ENCODE peak calls at places on chromosomes 5 and 9, in eight cellular contexts. One of them, this sample, is unnamed.

GRCh38 chr9:116204252-116204882 is 50.8 kb downstream of the PAPPA start:
- DNase-seq in CD8-positive, alpha-beta T cell: no peak
- DNase-seq in omental fat pad: no peak
- DNase-seq in B cell: no peak
- DNase-seq in fibroblast of lung: no peak
- DNase-seq in mammary epithelial cell: no peak
- DNase-seq in mesothelial cell of epicardium: no peak
- DNase-seq in body of pancreas: no peak
- DNase-seq in this sample: no peak

GRCh38 chr9:104078596-104078995 is 15.5 kb upstream of the SMC2 start:
- DNase-seq in CD8-positive, alpha-beta T cell: no peak
- DNase-seq in omental fat pad: no peak
- DNase-seq in B cell: no peak
- DNase-seq in fibroblast of lung: no peak
- DNase-seq in mammary epithelial cell: no peak
- DNase-seq in mesothelial cell of epicardium: no peak
- DNase-seq in body of pancreas: no peak
- DNase-seq in this sample: no peak

GRCh38 chr5:111641533-111642230 is 115.3 kb downstream of the NREP start:
- DNase-seq in CD8-positive, alpha-beta T cell: no peak
- DNase-seq in omental fat pad: no peak
- DNase-seq in B cell: no peak
- DNase-seq in fibroblast of lung: peak
- DNase-seq in mammary epithelial cell: peak
- DNase-seq in mesothelial cell of epicardium: no peak
- DNase-seq in body of pancreas: no peak
- DNase-seq in this sample: peak

GRCh38 chr5:130141689-130142320 is 237.5 kb downstream of the CHSY3 start:
- DNase-seq in CD8-positive, alpha-beta T cell: no peak
- DNase-seq in omental fat pad: no peak
- DNase-seq in B cell: no peak
- DNase-seq in fibroblast of lung: peak
- DNase-seq in mammary epithelial cell: peak
- DNase-seq in mesothelial cell of epicardium: no peak
- DNase-seq in body of pancreas: no peak
- DNase-seq in this sample: peak

GRCh38 chr5:103234239-103234975 is 24.2 kb upstream of the MACIR start:
- DNase-seq in CD8-positive, alpha-beta T cell: no peak
- DNase-seq in omental fat pad: no peak
- DNase-seq in B cell: no peak
- DNase-seq in fibroblast of lung: peak
- DNase-seq in mammary epithelial cell: no peak
- DNase-seq in mesothelial cell of epicardium: no peak
- DNase-seq in body of pancreas: no peak
- DNase-seq in this sample: no peak

GRCh38 chr9:36092509-36093215 is 43.9 kb upstream of the GLIPR2 start:
- DNase-seq in CD8-positive, alpha-beta T cell: peak
- DNase-seq in omental fat pad: no peak
- DNase-seq in B cell: peak
- DNase-seq in fibroblast of lung: no peak
- DNase-seq in mammary epithelial cell: no peak
- DNase-seq in mesothelial cell of epicardium: no peak
- DNase-seq in body of pancreas: no peak
- DNase-seq in this sample: no peak

GRCh38 chr9:116377179-116377790 is 223.7 kb downstream of the PAPPA start:
- DNase-seq in CD8-positive, alpha-beta T cell: no peak
- DNase-seq in omental fat pad: no peak
- DNase-seq in B cell: no peak
- DNase-seq in fibroblast of lung: peak
- DNase-seq in mammary epithelial cell: peak
- DNase-seq in mesothelial cell of epicardium: no peak
- DNase-seq in body of pancreas: no peak
- DNase-seq in this sample: peak

GRCh38 chr5:62144395-62145022 is 161.5 kb upstream of the KIF2A start:
- DNase-seq in CD8-positive, alpha-beta T cell: no peak
- DNase-seq in omental fat pad: no peak
- DNase-seq in B cell: no peak
- DNase-seq in fibroblast of lung: peak
- DNase-seq in mammary epithelial cell: peak
- DNase-seq in mesothelial cell of epicardium: no peak
- DNase-seq in body of pancreas: peak
- DNase-seq in this sample: peak

GRCh38 chr9:34279431-34279830 is 49.6 kb downstream of the KIF24 start:
- DNase-seq in CD8-positive, alpha-beta T cell: no peak
- DNase-seq in omental fat pad: no peak
- DNase-seq in B cell: no peak
- DNase-seq in fibroblast of lung: no peak
- DNase-seq in mammary epithelial cell: peak
- DNase-seq in mesothelial cell of epicardium: no peak
- DNase-seq in body of pancreas: no peak
- DNase-seq in this sample: peak

GRCh38 chr5:145350501-145350900 is 484.6 kb downstream of the PRELID2 start:
- DNase-seq in CD8-positive, alpha-beta T cell: no peak
- DNase-seq in omental fat pad: no peak
- DNase-seq in B cell: no peak
- DNase-seq in fibroblast of lung: peak
- DNase-seq in mammary epithelial cell: peak
- DNase-seq in mesothelial cell of epicardium: no peak
- DNase-seq in body of pancreas: no peak
- DNase-seq in this sample: peak

GRCh38 chr5:145345883-145346282 is 489.3 kb downstream of the PRELID2 start:
- DNase-seq in CD8-positive, alpha-beta T cell: no peak
- DNase-seq in omental fat pad: no peak
- DNase-seq in B cell: no peak
- DNase-seq in fibroblast of lung: no peak
- DNase-seq in mammary epithelial cell: no peak
- DNase-seq in mesothelial cell of epicardium: no peak
- DNase-seq in body of pancreas: no peak
- DNase-seq in this sample: no peak

GRCh38 chr5:145341842-145342241 is 493.3 kb downstream of the PRELID2 start:
- DNase-seq in CD8-positive, alpha-beta T cell: no peak
- DNase-seq in omental fat pad: no peak
- DNase-seq in B cell: no peak
- DNase-seq in fibroblast of lung: no peak
- DNase-seq in mammary epithelial cell: peak
- DNase-seq in mesothelial cell of epicardium: no peak
- DNase-seq in body of pancreas: no peak
- DNase-seq in this sample: peak

GRCh38 chr5:145347026-145347616 is 488.0 kb downstream of the PRELID2 start:
- DNase-seq in CD8-positive, alpha-beta T cell: no peak
- DNase-seq in omental fat pad: no peak
- DNase-seq in B cell: no peak
- DNase-seq in fibroblast of lung: peak
- DNase-seq in mammary epithelial cell: peak
- DNase-seq in mesothelial cell of epicardium: no peak
- DNase-seq in body of pancreas: peak
- DNase-seq in this sample: peak
- TF ChIP-seq CTCF in CD8-positive, alpha-beta T cell: no peak
- TF ChIP-seq CTCF in omental fat pad: no peak
- TF ChIP-seq CTCF in B cell: no peak
- TF ChIP-seq CTCF in fibroblast of lung: peak
- TF ChIP-seq CTCF in mammary epithelial cell: peak
- TF ChIP-seq CTCF in mesothelial cell of epicardium: no peak
- TF ChIP-seq CTCF in body of pancreas: peak
- TF ChIP-seq CTCF in this sample: peak

DNA sequence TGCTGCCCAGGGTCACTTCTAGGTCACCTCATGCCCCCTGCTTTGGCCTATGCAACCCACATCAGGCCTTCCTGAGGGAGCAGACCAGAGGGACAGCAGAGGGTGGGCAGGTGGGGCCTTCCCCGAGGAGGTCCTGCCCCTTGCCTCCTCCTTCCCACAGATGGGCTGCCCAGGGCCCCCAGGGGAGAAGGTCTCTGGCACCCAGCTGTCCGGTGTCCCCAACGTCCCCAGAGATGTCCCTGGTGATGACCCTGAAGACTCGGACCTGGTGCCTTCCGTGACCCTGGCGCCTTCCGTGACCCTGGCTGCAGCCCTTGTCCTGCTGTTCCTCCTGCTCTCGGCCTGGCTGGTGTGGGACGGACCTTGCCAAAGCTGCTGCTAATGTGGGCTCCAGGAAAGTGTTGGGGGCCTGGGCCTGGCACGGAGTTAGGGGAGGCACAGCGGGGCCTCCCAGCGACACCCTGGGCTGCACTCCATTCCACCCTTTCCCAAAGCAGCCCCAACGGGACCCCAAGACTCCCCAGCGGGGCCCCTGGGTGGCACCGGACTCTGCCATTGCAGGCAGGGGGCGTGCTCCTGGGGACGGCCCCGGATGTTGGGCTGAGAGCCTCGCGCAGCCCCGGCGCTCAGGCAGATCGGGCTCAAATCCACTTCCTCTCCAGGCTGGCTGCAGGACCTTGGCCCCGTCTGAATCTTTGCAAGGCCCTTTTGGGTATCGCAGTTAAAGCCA is 6.8 kb upstream of the SLC2A6 start:
- DNase-seq in CD8-positive, alpha-beta T cell: no peak
- DNase-seq in omental fat pad: no peak
- DNase-seq in B cell: peak
- DNase-seq in fibroblast of lung: no peak
- DNase-seq in mammary epithelial cell: no peak
- DNase-seq in mesothelial cell of epicardium: no peak
- DNase-seq in body of pancreas: no peak
- DNase-seq in this sample: no peak
- TF ChIP-seq CTCF in CD8-positive, alpha-beta T cell: no peak
- TF ChIP-seq CTCF in omental fat pad: no peak
- TF ChIP-seq CTCF in B cell: no peak
- TF ChIP-seq CTCF in fibroblast of lung: no peak
- TF ChIP-seq CTCF in mammary epithelial cell: no peak
- TF ChIP-seq CTCF in mesothelial cell of epicardium: no peak
- TF ChIP-seq CTCF in body of pancreas: no peak
- TF ChIP-seq CTCF in this sample: no peak

GRCh38 chr9:129620669-129621295 is at the start of gene C9orf50:
- DNase-seq in CD8-positive, alpha-beta T cell: no peak
- DNase-seq in omental fat pad: no peak
- DNase-seq in B cell: no peak
- DNase-seq in fibroblast of lung: no peak
- DNase-seq in mammary epithelial cell: no peak
- DNase-seq in mesothelial cell of epicardium: no peak
- DNase-seq in body of pancreas: no peak
- DNase-seq in this sample: no peak

GRCh38 chr9:129624168-129624759 is 1.7 kb upstream of the NTMT1 start:
- DNase-seq in CD8-positive, alpha-beta T cell: peak
- DNase-seq in omental fat pad: peak
- DNase-seq in B cell: peak
- DNase-seq in fibroblast of lung: no peak
- DNase-seq in mammary epithelial cell: no peak
- DNase-seq in mesothelial cell of epicardium: no peak
- DNase-seq in body of pancreas: peak
- DNase-seq in this sample: peak

GRCh38 chr9:129623331-129623730 is 2.4 kb upstream of the C9orf50 start:
- DNase-seq in CD8-positive, alpha-beta T cell: no peak
- DNase-seq in omental fat pad: no peak
- DNase-seq in B cell: no peak
- DNase-seq in fibroblast of lung: peak
- DNase-seq in mammary epithelial cell: no peak
- DNase-seq in mesothelial cell of epicardium: no peak
- DNase-seq in body of pancreas: no peak
- DNase-seq in this sample: peak

GRCh38 chr9:129617167-129617566 is 3.7 kb downstream of the C9orf50 start:
- DNase-seq in CD8-positive, alpha-beta T cell: no peak
- DNase-seq in omental fat pad: no peak
- DNase-seq in B cell: no peak
- DNase-seq in fibroblast of lung: peak
- DNase-seq in mammary epithelial cell: peak
- DNase-seq in mesothelial cell of epicardium: no peak
- DNase-seq in body of pancreas: no peak
- DNase-seq in this sample: peak

DNA sequence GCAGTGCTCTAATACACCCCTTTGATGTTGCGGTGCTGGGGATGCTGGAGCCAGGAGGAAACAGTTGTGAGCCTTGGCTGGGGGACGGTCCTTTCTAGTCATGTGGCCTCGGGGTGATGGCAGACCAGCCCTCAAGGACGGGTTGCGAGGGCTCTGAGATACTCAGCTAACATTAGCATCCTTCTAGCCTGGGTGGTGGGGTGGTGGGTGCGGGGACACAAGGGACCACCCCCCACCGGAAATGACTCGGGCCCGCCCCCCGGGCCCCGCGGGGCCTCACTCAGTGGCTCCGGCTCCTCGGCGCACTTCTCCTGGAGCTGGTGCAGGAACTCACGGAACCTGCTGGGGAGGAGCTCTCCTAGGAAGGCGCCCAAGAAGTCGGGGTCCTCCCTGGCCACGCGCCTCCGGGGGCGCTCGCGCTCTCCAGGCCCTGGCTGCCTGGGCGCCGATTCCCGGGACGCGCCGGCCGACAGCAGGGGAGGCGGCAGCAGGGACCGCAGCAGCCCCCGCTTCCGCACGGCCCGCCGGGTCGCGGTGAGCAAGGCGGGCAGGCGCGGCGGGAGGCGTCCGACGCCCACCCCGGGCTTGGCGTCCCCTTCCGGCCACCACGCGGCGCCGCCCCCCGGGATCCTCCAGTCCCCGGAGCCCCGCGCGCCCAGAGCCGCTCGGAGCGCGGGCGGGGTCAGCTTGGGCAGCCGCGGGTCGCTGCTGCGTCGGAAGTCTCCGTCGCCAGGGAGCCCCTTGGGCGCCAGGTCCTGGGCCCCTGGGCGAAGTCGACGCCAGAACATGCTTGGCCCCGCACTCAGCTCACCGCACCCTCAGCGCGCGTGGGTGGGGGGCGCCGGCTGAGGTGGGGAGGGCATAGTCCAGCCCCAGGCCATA is 873 bp downstream of the C9orf50 start:
- DNase-seq in CD8-positive, alpha-beta T cell: no peak
- DNase-seq in omental fat pad: no peak
- DNase-seq in B cell: peak
- DNase-seq in fibroblast of lung: peak
- DNase-seq in mammary epithelial cell: no peak
- DNase-seq in mesothelial cell of epicardium: peak
- DNase-seq in body of pancreas: peak
- DNase-seq in this sample: peak
- TF ChIP-seq CTCF in CD8-positive, alpha-beta T cell: no peak
- TF ChIP-seq CTCF in omental fat pad: no peak
- TF ChIP-seq CTCF in B cell: no peak
- TF ChIP-seq CTCF in fibroblast of lung: peak
- TF ChIP-seq CTCF in mammary epithelial cell: no peak
- TF ChIP-seq CTCF in mesothelial cell of epicardium: no peak
- TF ChIP-seq CTCF in body of pancreas: no peak
- TF ChIP-seq CTCF in this sample: no peak

GRCh38 chr9:9912459-9912858 is 700.3 kb downstream of the PTPRD start:
- DNase-seq in CD8-positive, alpha-beta T cell: no peak
- DNase-seq in omental fat pad: no peak
- DNase-seq in B cell: peak
- DNase-seq in fibroblast of lung: no peak
- DNase-seq in mammary epithelial cell: no peak
- DNase-seq in mesothelial cell of epicardium: no peak
- DNase-seq in body of pancreas: no peak
- DNase-seq in this sample: peak
- TF ChIP-seq CTCF in CD8-positive, alpha-beta T cell: no peak
- TF ChIP-seq CTCF in omental fat pad: no peak
- TF ChIP-seq CTCF in B cell: peak
- TF ChIP-seq CTCF in fibroblast of lung: no peak
- TF ChIP-seq CTCF in mammary epithelial cell: peak
- TF ChIP-seq CTCF in mesothelial cell of epicardium: no peak
- TF ChIP-seq CTCF in body of pancreas: no peak
- TF ChIP-seq CTCF in this sample: peak